ENCODE peak calls at places on chromosome X, in five cellular contexts. K is A673; O is ovary; M is astrocyte of the spinal cord; G is CD4-positive, alpha-beta T cell. T is an unnamed sample.

GRCh38 chrX:12794654-12795053 is 3.4 kb downstream of the PRPS2 start:
- DNase-seq in K (no peak), M (no peak), G (no peak), O (no peak), T (no peak)

GRCh38 chrX:93422693-93423092 is 250.7 kb downstream of the NAP1L3 start:
- DNase-seq in K (peak), O (no peak), M (no peak), G (no peak), T (no peak)

GRCh38 chrX:40647307-40648197 is at the start of gene CXorf38:
- DNase-seq in O (peak), G (peak), M (peak), K (peak), T (peak)

GRCh38 chrX:106897259-106897658 is 5.9 kb downstream of the RIPPLY1 start:
- DNase-seq in O (no peak), M (peak), G (no peak), K (peak), T (no peak)

GRCh38 chrX:150363561-150364346 is 637 bp downstream of the MAMLD1 start:
- DNase-seq in K (peak), M (peak), O (peak), G (no peak), T (no peak)

GRCh38 chrX:49192722-49193328 is 6.7 kb upstream of the PRICKLE3 start:
- DNase-seq in G (no peak), M (peak), O (no peak), K (peak), T (no peak)

GRCh38 chrX:45479835-45480422 is 279.3 kb upstream of the DIPK2B start:
- DNase-seq in O (no peak), M (peak), G (no peak), K (no peak), T (no peak)

GRCh38 chrX:134020910-134021309 is 35.5 kb upstream of the GPC3 start:
- DNase-seq in M (no peak), O (no peak), K (no peak), G (no peak), T (no peak)

GRCh38 chrX:151153086-151153485 is 23.3 kb upstream of the GPR50 start:
- DNase-seq in K (peak), M (peak), O (no peak), G (no peak), T (no peak)

GRCh38 chrX:50971390-50971789 is 60.9 kb downstream of the BMP15 start:
- DNase-seq in O (no peak), K (no peak), G (no peak), M (no peak), T (no peak)

DNA sequence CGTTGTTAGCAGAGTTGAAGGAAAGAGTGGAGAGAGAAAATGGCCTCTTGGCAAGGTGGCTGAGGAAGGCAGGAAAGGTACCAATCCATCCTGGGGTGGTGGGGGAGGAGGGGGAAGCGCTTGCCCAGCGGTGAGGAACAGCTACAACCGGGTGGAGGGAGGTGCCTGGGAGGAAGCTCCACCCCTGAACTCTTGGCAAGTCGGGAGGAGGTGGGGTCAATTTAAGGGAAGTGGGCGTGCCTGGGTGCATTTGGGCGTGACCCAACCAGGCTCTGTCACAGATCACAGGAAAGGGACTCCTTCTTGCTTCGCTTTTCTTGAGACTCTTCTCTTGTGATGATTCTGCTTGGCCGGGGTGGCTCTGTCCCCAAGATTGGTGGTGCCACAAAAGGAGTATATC is 41.7 kb downstream of the BCORL1 start:
- DNase-seq in G (peak), O (peak), M (peak), K (peak), T (peak)
- TF ChIP-seq CTCF in G (no peak), O (no peak), M (no peak), K (no peak), T (no peak)

GRCh38 chrX:115939070-115939469 is 231.5 kb upstream of the AGTR2 start:
- DNase-seq in O (no peak), M (no peak), G (no peak), K (no peak), T (no peak)

GRCh38 chrX:115939636-115940160 is 230.8 kb upstream of the AGTR2 start:
- DNase-seq in O (no peak), K (no peak), M (no peak), G (no peak), T (no peak)

GRCh38 chrX:115940348-115940747 is 230.2 kb upstream of the AGTR2 start:
- DNase-seq in M (no peak), K (no peak), G (no peak), O (no peak), T (no peak)

GRCh38 chrX:115941388-115941787 is 229.2 kb upstream of the AGTR2 start:
- DNase-seq in G (no peak), K (no peak), O (no peak), M (no peak), T (no peak)

GRCh38 chrX:115940888-115941332 is 229.6 kb upstream of the AGTR2 start:
- DNase-seq in M (peak), K (peak), O (peak), G (no peak), T (no peak)
- TF ChIP-seq CTCF in M (peak), K (peak), O (peak), G (no peak), T (no peak)

DNA sequence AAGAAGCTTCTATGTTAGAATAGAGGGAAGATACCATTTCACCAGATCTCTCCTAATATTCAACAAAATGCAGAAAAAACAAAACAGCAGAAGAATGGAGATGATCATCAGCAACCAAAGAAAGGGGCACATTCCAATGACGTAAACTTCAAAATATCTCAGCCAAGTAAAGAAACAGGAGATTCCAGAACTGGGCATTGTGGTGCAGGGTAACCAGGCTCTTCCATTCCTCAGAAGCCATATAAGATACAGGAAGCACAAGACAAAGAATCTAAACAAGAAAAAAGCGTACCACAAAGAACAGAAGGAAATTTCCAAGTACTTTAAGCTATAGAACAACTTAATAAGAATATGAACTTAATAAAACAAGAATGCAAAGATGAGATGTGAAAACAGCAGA is 6.9 kb upstream of the ARMCX4 start:
- DNase-seq in G (no peak), K (no peak), O (no peak), M (no peak), T (no peak)
- TF ChIP-seq CTCF in G (no peak), K (no peak), O (no peak), M (no peak), T (no peak)

GRCh38 chrX:140980271-140980670 is 22.1 kb upstream of the SPANXB1 start:
- DNase-seq in O (no peak), K (no peak), M (no peak), G (no peak), T (no peak)
- TF ChIP-seq CTCF in O (no peak), K (no peak), M (no peak), G (no peak), T (no peak)

DNA sequence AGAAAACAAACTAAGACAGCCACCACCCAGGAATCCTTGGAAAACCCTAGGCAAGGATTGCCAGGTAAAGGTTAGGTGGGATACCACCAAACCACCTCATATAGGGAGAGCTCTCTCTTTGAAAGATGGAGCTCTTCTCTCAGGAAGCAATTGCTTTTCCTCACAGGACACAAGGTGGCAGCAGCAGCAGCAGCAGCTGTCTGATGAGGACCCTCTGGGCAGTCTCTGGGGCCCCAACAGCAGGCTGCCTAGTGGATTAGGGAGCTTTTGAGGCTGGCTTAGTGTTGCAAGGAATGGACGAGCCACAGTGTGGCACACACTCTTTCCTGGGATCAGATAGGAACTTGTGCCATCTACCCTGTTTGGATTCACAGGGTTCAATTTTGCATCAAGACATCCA is 41.4 kb upstream of the CHRDL1 start:
- DNase-seq in O (no peak), G (no peak), K (peak), M (no peak), T (no peak)
- TF ChIP-seq CTCF in O (no peak), G (no peak), K (peak), M (peak), T (no peak)

GRCh38 chrX:21933077-21933476 is 7.4 kb upstream of the SMS start:
- DNase-seq in M (no peak), G (no peak), O (no peak), K (no peak), T (no peak)
- TF ChIP-seq CTCF in M (no peak), G (no peak), O (no peak), K (peak), T (no peak)

GRCh38 chrX:129760155-129760554 is 19.6 kb upstream of the SASH3 start:
- DNase-seq in O (no peak), G (no peak), K (no peak), M (no peak), T (no peak)

GRCh38 chrX:129762448-129762847 is 17.3 kb upstream of the SASH3 start:
- DNase-seq in K (no peak), O (no peak), M (no peak), G (no peak), T (no peak)

GRCh38 chrX:129760981-129761380 is 18.8 kb upstream of the SASH3 start:
- DNase-seq in K (no peak), O (no peak), G (no peak), M (no peak), T (no peak)

GRCh38 chrX:129759576-129760061 is 20.1 kb upstream of the SASH3 start:
- DNase-seq in G (peak), M (peak), K (no peak), O (no peak), T (peak)

DNA sequence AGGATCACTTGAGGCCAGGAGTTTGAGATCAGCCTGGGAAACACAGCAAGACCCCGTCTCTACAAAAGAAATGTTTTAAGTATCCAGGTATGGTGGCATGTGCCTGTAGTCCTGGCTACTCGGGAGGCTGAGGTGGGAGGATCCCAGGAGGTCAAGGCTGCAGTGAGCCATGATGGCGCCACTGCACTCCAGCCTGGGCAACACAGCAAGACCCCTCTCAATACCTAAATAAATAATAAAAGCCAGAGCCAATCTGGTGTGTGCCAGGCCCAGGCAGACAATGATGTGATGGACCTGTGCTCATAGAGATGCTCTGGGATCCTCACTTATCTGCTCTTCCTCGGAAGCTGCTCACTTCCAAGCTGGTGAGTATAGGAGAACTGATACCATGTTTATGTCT is 18.2 kb upstream of the SASH3 start:
- DNase-seq in O (no peak), M (no peak), G (no peak), K (no peak), T (no peak)
- TF ChIP-seq CTCF in O (no peak), M (no peak), G (no peak), K (no peak), T (no peak)

GRCh38 chrX:15848576-15848975 is 6.0 kb downstream of the AP1S2 start:
- DNase-seq in O (no peak), M (no peak), K (no peak), G (no peak), T (no peak)

GRCh38 chrX:15854712-15855561 is at the start of gene AP1S2:
- DNase-seq in M (peak), G (peak), K (peak), O (peak), T (peak)

GRCh38 chrX:15853586-15854079 is 980 bp downstream of the AP1S2 start:
- DNase-seq in K (no peak), G (no peak), O (no peak), M (peak), T (no peak)

GRCh38 chrX:15854080-15854655 is 445 bp downstream of the AP1S2 start:
- DNase-seq in O (peak), K (peak), G (peak), M (no peak), T (peak)

GRCh38 chrX:15849555-15849954 is 5.1 kb downstream of the AP1S2 start:
- DNase-seq in O (no peak), G (no peak), M (peak), K (peak), T (no peak)
- TF ChIP-seq CTCF in O (no peak), G (no peak), M (peak), K (peak), T (no peak)

DNA sequence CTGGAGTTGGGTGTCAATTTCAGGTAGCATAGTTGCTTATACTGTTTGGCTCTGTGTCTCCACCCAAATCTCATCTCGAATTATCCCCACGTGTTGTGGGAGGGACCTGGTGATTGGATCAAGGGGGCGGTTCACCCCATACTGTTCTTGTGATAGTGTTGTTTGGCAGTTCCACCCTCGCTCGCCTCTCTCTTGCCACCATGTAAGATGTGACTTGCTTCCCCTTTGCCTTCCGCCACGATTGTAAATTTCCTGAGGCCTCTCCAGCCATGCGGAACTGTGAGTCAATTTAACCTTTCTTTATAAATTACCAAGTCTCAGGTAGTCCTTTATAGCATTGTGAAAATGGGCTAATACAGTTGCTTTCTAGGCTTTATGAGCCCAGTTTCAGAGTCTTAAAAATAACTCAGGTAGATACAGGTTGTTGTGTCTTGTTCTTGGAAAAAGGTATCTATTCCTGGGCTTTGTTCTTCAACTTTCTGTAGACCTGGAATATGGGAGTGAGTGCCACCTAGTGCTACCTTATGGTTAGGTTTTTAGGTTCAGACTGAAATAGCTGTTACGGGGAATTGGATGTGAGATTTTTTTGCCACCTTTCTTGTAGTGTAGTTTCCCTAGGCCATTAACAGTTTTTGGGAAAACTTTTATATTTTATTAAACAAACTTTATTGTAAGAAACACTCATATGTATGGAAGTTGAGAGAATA is 15.6 kb downstream of the PGK1 start:
- DNase-seq in O (no peak), K (no peak), G (no peak), M (no peak), T (no peak)
- TF ChIP-seq CTCF in O (no peak), K (peak), G (no peak), M (peak), T (no peak)

GRCh38 chrX:23779025-23779424 is 3.9 kb upstream of the SAT1 start:
- DNase-seq in M (peak), K (peak), G (no peak), O (no peak), T (no peak)
- TF ChIP-seq CTCF in M (no peak), K (no peak), G (no peak), O (no peak), T (no peak)

T was measured in CD14-positive monocyte.